ENCODE peak calls at places on chromosome 3, in five cellular contexts. X, N, P, G and R are unnamed samples.

GRCh38 chr3:127994011-127994410 is 58.2 kb upstream of the SEC61A1 start:
- DNase-seq in P (no peak), G (no peak), X (no peak), N (no peak), R (no peak)

GRCh38 chr3:13894096-13894811 is 14.4 kb upstream of the WNT7A start:
- DNase-seq in X (no peak), G (no peak), P (no peak), N (no peak), R (no peak)

GRCh38 chr3:184659797-184660301 is 52.0 kb downstream of the MAGEF1 start:
- DNase-seq in G (no peak), N (no peak), X (no peak), P (no peak), R (no peak)

GRCh38 chr3:29465836-29466235 is 185.0 kb downstream of the RBMS3 start:
- DNase-seq in N (peak), P (no peak), X (no peak), G (no peak), R (no peak)

GRCh38 chr3:128619146-128619890 is 31.3 kb downstream of the RPN1 start:
- DNase-seq in G (no peak), P (peak), N (peak), X (peak), R (no peak)

GRCh38 chr3:18389108-18389733 is 35.9 kb downstream of the SATB1 start:
- DNase-seq in G (peak), P (no peak), X (no peak), N (peak), R (peak)

GRCh38 chr3:197186887-197187588 is 111.4 kb downstream of the DLG1 start:
- DNase-seq in G (no peak), P (peak), N (peak), X (peak), R (peak)

GRCh38 chr3:58383904-58384303 is 49.7 kb downstream of the PDHB start:
- DNase-seq in X (peak), N (peak), P (no peak), G (no peak), R (no peak)

GRCh38 chr3:178982138-178982537 is 89.5 kb downstream of the ZMAT3 start:
- DNase-seq in N (peak), G (no peak), X (no peak), P (no peak), R (peak)

GRCh38 chr3:194572944-194573491 is 60.2 kb downstream of the TMEM44 start:
- DNase-seq in N (peak), G (no peak), P (no peak), X (no peak), R (no peak)

GRCh38 chr3:157110761-157111238 is 49.1 kb downstream of the CCNL1 start:
- DNase-seq in N (no peak), P (no peak), G (no peak), X (no peak), R (no peak)

GRCh38 chr3:197352382-197352781 is 54.0 kb upstream of the DLG1 start:
- DNase-seq in N (no peak), P (no peak), X (peak), G (no peak), R (no peak)

GRCh38 chr3:60316121-60316783 is 935.0 kb downstream of the FHIT start:
- DNase-seq in N (no peak), G (no peak), P (no peak), X (no peak), R (no peak)

GRCh38 chr3:56415672-56416071 is 52.6 kb downstream of the ERC2 start:
- DNase-seq in G (no peak), X (peak), P (no peak), N (peak), R (no peak)

GRCh38 chr3:158094917-158095301 is 11.3 kb downstream of the SHOX2 start:
- DNase-seq in X (no peak), P (no peak), G (no peak), N (no peak), R (peak)

GRCh38 chr3:40770046-40770445 is 245.3 kb downstream of the ZNF621 start:
- DNase-seq in G (no peak), X (no peak), P (no peak), N (peak), R (no peak)

GRCh38 chr3:183653209-183654064 is 18.0 kb downstream of the KLHL24 start:
- DNase-seq in N (no peak), G (no peak), P (no peak), X (no peak), R (no peak)

GRCh38 chr3:134652409-134652831 is 1.6 kb upstream of the KY start:
- DNase-seq in N (peak), P (no peak), X (peak), G (no peak), R (no peak)

GRCh38 chr3:134216206-134216764 is 34.4 kb downstream of the RYK start:
- DNase-seq in N (no peak), X (no peak), P (no peak), G (no peak), R (no peak)

GRCh38 chr3:16770021-16770420 is 114.7 kb upstream of the PLCL2 start:
- DNase-seq in N (no peak), G (no peak), P (no peak), X (no peak), R (no peak)

GRCh38 chr3:81364411-81364810 is 397.0 kb downstream of the GBE1 start:
- DNase-seq in X (no peak), N (no peak), G (no peak), P (no peak), R (no peak)

GRCh38 chr3:148861277-148861869 is 3.7 kb upstream of the CPA3 start:
- DNase-seq in G (no peak), P (no peak), N (peak), X (no peak), R (peak)

GRCh38 chr3:105281989-105282388 is 84.7 kb upstream of the ALCAM start:
- DNase-seq in N (no peak), X (no peak), P (no peak), G (no peak), R (no peak)

GRCh38 chr3:191499307-191500125 is 38.6 kb downstream of the PYDC2 start:
- DNase-seq in G (no peak), N (peak), P (no peak), X (peak), R (no peak)

GRCh38 chr3:145904138-145904537 is 256.8 kb downstream of the PLOD2 start:
- DNase-seq in P (no peak), G (no peak), X (no peak), N (no peak), R (no peak)

GRCh38 chr3:84601303-84601702 is 357.5 kb upstream of the CADM2 start:
- DNase-seq in G (no peak), X (no peak), N (no peak), P (no peak), R (no peak)

GRCh38 chr3:186646841-186647240 is 6.6 kb downstream of the FETUB start:
- DNase-seq in X (no peak), G (no peak), N (no peak), P (no peak), R (no peak)

GRCh38 chr3:74532446-74532845 is 82.0 kb downstream of the CNTN3 start:
- DNase-seq in P (no peak), X (no peak), G (no peak), N (peak), R (no peak)

GRCh38 chr3:157347577-157348303 is 88.9 kb upstream of the PTX3 start:
- DNase-seq in X (no peak), N (no peak), P (no peak), G (no peak), R (no peak)

GRCh38 chr3:134886991-134887390 is 91.9 kb downstream of the EPHB1 start:
- DNase-seq in N (no peak), P (no peak), G (no peak), X (no peak), R (no peak)

GRCh38 chr3:38122712-38123290 is 14.1 kb downstream of the ACAA1 start:
- DNase-seq in P (no peak), N (no peak), X (no peak), G (no peak), R (no peak)

GRCh38 chr3:8622873-8623725 is 21.5 kb downstream of the SSUH2 start:
- DNase-seq in G (peak), N (peak), P (peak), X (peak), R (peak)

GRCh38 chr3:161217496-161217895 is 3.6 kb upstream of the NMD3 start:
- DNase-seq in N (no peak), G (no peak), P (no peak), X (peak), R (no peak)

GRCh38 chr3:39406368-39407258 is at the start of gene RPSA:
- DNase-seq in G (peak), P (peak), X (peak), N (peak), R (peak)

GRCh38 chr3:150755902-150756301 is 7.1 kb downstream of the SIAH2 start:
- DNase-seq in N (no peak), P (no peak), G (no peak), X (no peak), R (no peak)

GRCh38 chr3:10391391-10391790 is 70.5 kb upstream of the SEC13 start:
- DNase-seq in P (no peak), N (no peak), X (no peak), G (no peak), R (no peak)

GRCh38 chr3:155983834-155984474 is 113.5 kb downstream of the GMPS start:
- DNase-seq in G (no peak), N (no peak), X (no peak), P (no peak), R (no peak)
- TF ChIP-seq CTCF in G (no peak), N (no peak), X (no peak), P (no peak), R (no peak)

GRCh38 chr3:49013738-49014660 is 4.4 kb downstream of the DALRD3 start:
- DNase-seq in P (peak), N (peak), X (no peak), G (peak), R (peak)
- TF ChIP-seq CTCF in P (peak), N (peak), X (peak), G (peak), R (peak)

GRCh38 chr3:46367811-46368210 is 2.9 kb upstream of the CCR5 start:
- DNase-seq in X (no peak), G (no peak), N (no peak), P (no peak), R (no peak)

GRCh38 chr3:46370784-46371183 is at the start of gene CCR5:
- DNase-seq in P (peak), G (no peak), N (no peak), X (no peak), R (no peak)

GRCh38 chr3:46369675-46370132 is 1.0 kb upstream of the CCR5 start:
- DNase-seq in G (no peak), N (no peak), P (peak), X (no peak), R (peak)

GRCh38 chr3:46365737-46366524 is 4.8 kb upstream of the CCR5 start:
- DNase-seq in P (no peak), X (no peak), G (no peak), N (no peak), R (no peak)

GRCh38 chr3:46368569-46368968 is 2.2 kb upstream of the CCR5 start:
- DNase-seq in G (peak), X (peak), N (no peak), P (peak), R (peak)
- TF ChIP-seq CTCF in G (no peak), X (peak), N (no peak), P (peak), R (peak)

GRCh38 chr3:71304684-71305083 is 278.8 kb downstream of the FOXP1 start:
- DNase-seq in G (peak), P (peak), N (peak), X (no peak), R (no peak)
- TF ChIP-seq CTCF in G (peak), P (peak), N (peak), X (no peak), R (no peak)

DNA sequence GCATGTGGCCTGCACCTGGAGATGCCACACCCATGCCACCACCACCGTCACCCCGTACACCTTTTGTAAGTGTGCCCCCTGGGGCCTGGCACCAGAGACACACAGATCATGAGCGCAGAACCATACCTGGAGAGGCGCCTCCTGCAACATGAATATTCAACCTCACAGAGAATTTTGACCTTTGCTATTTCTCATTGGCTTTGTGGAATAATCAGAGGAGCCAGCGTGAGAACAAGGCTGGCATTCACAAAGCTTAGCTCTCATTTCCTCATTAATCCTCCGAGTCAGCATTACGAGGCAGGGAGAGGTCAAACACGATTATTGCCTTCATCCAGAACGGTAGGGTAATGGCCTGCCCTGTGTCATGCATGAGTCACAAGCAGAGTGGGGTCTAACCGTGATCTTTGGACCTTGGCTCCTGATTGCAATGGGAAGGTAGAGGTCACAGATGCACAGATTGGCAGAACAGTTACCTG is 73.0 kb upstream of the POMGNT2 start:
- DNase-seq in G (no peak), X (no peak), P (no peak), N (peak), R (no peak)
- TF ChIP-seq CTCF in G (no peak), X (no peak), P (no peak), N (no peak), R (no peak)

DNA sequence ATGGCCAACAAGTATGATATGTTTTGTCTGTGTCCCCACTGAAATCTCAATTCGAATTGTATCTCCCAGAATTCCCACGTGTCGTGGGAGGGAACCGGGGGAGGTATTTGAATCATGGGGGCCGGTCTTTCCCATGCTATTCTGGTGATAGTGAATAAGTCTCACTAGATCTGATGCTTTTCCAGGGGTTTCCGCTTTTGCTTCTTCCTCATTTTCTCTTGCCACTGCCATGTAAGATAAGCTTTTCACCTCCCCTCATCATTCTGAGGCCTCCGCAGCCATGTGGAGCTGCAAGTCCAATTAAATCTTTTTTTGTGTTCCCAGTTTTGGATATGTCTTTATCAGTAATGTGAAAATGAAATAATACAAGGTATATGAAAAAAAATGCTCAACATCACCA is 12.1 kb upstream of the POU1F1 start:
- DNase-seq in X (no peak), P (no peak), N (no peak), G (no peak), R (no peak)
- TF ChIP-seq CTCF in X (no peak), P (no peak), N (no peak), G (no peak), R (no peak)

DNA sequence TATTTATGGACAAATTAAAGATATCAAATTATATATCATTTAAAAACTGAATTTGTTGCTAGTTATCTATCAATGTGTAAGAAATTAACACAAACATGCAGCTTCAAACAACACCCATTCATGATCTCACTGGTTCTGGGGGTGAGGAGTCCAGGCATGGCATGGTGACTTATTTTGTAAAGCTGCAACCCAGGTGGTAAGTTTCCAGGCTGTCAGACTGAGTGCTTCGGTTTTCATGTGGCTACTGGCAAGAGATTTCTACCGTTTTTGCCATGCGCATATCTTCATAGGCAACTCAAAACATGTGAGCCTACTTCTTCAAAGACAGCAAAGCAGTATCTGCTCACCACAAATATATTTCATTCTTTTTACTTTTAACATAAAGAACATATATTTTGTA is 364.3 kb upstream of the BCHE start:
- DNase-seq in X (no peak), N (no peak), G (no peak), P (no peak), R (no peak)
- TF ChIP-seq CTCF in X (no peak), N (no peak), G (no peak), P (no peak), R (no peak)

GRCh38 chr3:23916886-23917815 is at the start of the genes NKIRAS1 and RPL15:
- DNase-seq in G (peak), N (peak), P (peak), X (peak), R (peak)
- TF ChIP-seq CTCF in G (peak), N (peak), P (peak), X (peak), R (peak)

GRCh38 chr3:14915636-14916222 is 31.7 kb upstream of the NR2C2 start:
- DNase-seq in N (peak), P (peak), X (no peak), G (peak), R (peak)
- TF ChIP-seq CTCF in N (peak), P (no peak), X (no peak), G (peak), R (peak)